ENCODE peak calls at places on chromosomes 3 and 15, in seven cellular contexts. W, F, M, O, I, U and T are unnamed samples.

GRCh38 chr3:195825857-195826804 is 14.4 kb upstream of the MUC4 start:
- DNase-seq in M (no peak), I (no peak), O (no peak), F (no peak), W (no peak), U (no peak), T (no peak)

GRCh38 chr3:32780735-32781210 is 37.0 kb upstream of the TRIM71 start:
- DNase-seq in O (no peak), F (peak), U (peak), M (peak), W (peak), I (no peak), T (no peak)

GRCh38 chr3:103372031-103372430 is 937.2 kb downstream of the ZPLD1 start:
- DNase-seq in W (no peak), I (no peak), F (no peak), U (no peak), O (no peak), M (no peak), T (no peak)

GRCh38 chr15:32870240-32871033 is 152.6 kb downstream of the GREM1 start:
- DNase-seq in U (peak), M (no peak), W (peak), I (no peak), O (no peak), F (peak), T (no peak)

GRCh38 chr3:24315991-24316390 is 178.7 kb downstream of the THRB start:
- DNase-seq in F (no peak), O (no peak), U (no peak), I (no peak), W (no peak), M (no peak), T (no peak)

GRCh38 chr15:90402230-90402629 is 14.2 kb downstream of the IQGAP1 start:
- DNase-seq in F (peak), I (no peak), O (peak), M (no peak), W (peak), U (no peak), T (peak)

GRCh38 chr3:112539825-112540517 is 21.8 kb downstream of the ATG3 start:
- DNase-seq in I (no peak), M (no peak), W (no peak), U (peak), O (no peak), F (no peak), T (no peak)

GRCh38 chr15:39165026-39165706 is 415.7 kb upstream of the THBS1 start:
- DNase-seq in M (no peak), O (no peak), I (no peak), F (peak), U (no peak), W (no peak), T (no peak)